ENCODE peak calls at places on chromosome 22, in seven cellular contexts. M, K, Z, F, Q, X and S are unnamed samples.
A peak's percentile ranks its signal among the peaks of the same experiment; 100 is the strongest.

GRCh38 chr22:48277868-48278581 is 1515.6 kb downstream of the TBC1D22A start:
- DNase-seq in K (no peak), M (no peak), F (no peak), Q (no peak), X (no peak), Z (no peak), S (no peak)

GRCh38 chr22:20174785-20175596 is 24.1 kb upstream of the CCDC188 start:
- DNase-seq in Q (no peak), Z (peak; percentile 9), F (peak; percentile 13), K (peak; percentile 15), X (no peak), M (no peak), S (no peak)

GRCh38 chr22:29369460-29369859 is 18.9 kb downstream of the AP1B1 start:
- DNase-seq in Z (peak; percentile 76), Q (peak; percentile 72), X (peak; percentile 92), M (peak; percentile 46), K (peak; percentile 89), F (peak; percentile 87), S (peak; percentile 55)

GRCh38 chr22:42939941-42940653 is 74.9 kb downstream of the PACSIN2 start:
- DNase-seq in Q (no peak), X (peak; percentile 93), M (no peak), Z (peak; percentile 90), K (peak; percentile 78), F (no peak), S (no peak)

GRCh38 chr22:38900677-38901076 is 28.7 kb upstream of the CBX6 start:
- DNase-seq in X (no peak), K (no peak), F (no peak), Q (no peak), Z (no peak), M (no peak), S (no peak)

GRCh38 chr22:38413085-38414008 is 41.7 kb downstream of the KCNJ4 start:
- DNase-seq in Z (no peak), Q (no peak), K (no peak), M (no peak), X (no peak), F (peak; percentile 27), S (no peak)

GRCh38 chr22:20531404-20532181 is 24.2 kb downstream of the MED15 start:
- DNase-seq in M (no peak), K (peak; percentile 90), Z (peak; percentile 90), X (peak; percentile 91), Q (peak; percentile 81), F (peak; percentile 85), S (no peak)

GRCh38 chr22:48351376-48352085 is 1476.1 kb downstream of the BRD1 start:
- DNase-seq in M (no peak), X (no peak), F (no peak), Z (no peak), Q (no peak), K (no peak), S (no peak)

GRCh38 chr22:41799486-41800347 is 762 bp upstream of the CCDC134 start:
- DNase-seq in Q (peak; percentile 43), K (no peak), Z (no peak), X (no peak), M (peak; percentile 12), F (peak; percentile 21), S (peak; percentile 67)

GRCh38 chr22:23651676-23652075 is 19.6 kb upstream of the DRICH1 start:
- DNase-seq in F (no peak), Q (no peak), K (no peak), X (no peak), Z (no peak), M (no peak), S (no peak)

GRCh38 chr22:40270748-40271373 is 75.4 kb upstream of the ADSL start:
- DNase-seq in Q (no peak), F (no peak), K (no peak), X (no peak), M (no peak), Z (no peak), S (no peak)

GRCh38 chr22:45757068-45757467 is 85.4 kb downstream of the ATXN10 start:
- DNase-seq in F (peak; percentile 72), M (peak; percentile 65), Z (peak; percentile 14), Q (peak; percentile 88), K (peak; percentile 97), X (no peak), S (peak; percentile 58)

GRCh38 chr22:30561402-30562154 is 12.9 kb downstream of the GAL3ST1 start:
- DNase-seq in Q (peak; percentile 66), M (no peak), X (no peak), F (no peak), K (peak; percentile 92), Z (no peak), S (no peak)

GRCh38 chr22:39983346-39983745 is 11.4 kb upstream of the FAM83F start:
- DNase-seq in Z (no peak), M (no peak), F (no peak), Q (no peak), X (no peak), K (no peak), S (no peak)

GRCh38 chr22:40463017-40463631 is 92.7 kb downstream of the SGSM3 start:
- DNase-seq in M (no peak), K (no peak), Z (no peak), F (no peak), X (no peak), Q (no peak), S (no peak)

GRCh38 chr22:37432708-37433054 is 5.4 kb upstream of the ELFN2 start:
- DNase-seq in K (no peak), Q (no peak), X (no peak), F (no peak), M (no peak), Z (no peak), S (no peak)

GRCh38 chr22:32308934-32309333 is 48.7 kb upstream of the RFPL3 start:
- DNase-seq in K (no peak), X (no peak), Z (no peak), Q (no peak), F (no peak), M (no peak), S (peak; percentile 20)

GRCh38 chr22:26086359-26086758 is 82.9 kb upstream of the SEZ6L start:
- DNase-seq in Z (no peak), K (peak; percentile 9), F (no peak), X (no peak), M (no peak), Q (no peak), S (no peak)

GRCh38 chr22:39179841-39180335 is 27.4 kb upstream of the CBX7 start:
- DNase-seq in F (no peak), M (no peak), Q (peak; percentile 76), Z (no peak), K (peak; percentile 77), X (no peak), S (no peak)

GRCh38 chr22:28187612-28188011 is 268.6 kb upstream of the PITPNB start:
- DNase-seq in F (no peak), Q (no peak), Z (no peak), X (no peak), K (peak; percentile 34), M (no peak), S (no peak)

GRCh38 chr22:28185130-28185529 is 266.1 kb upstream of the PITPNB start:
- DNase-seq in Q (no peak), M (no peak), F (no peak), X (no peak), Z (no peak), K (no peak), S (no peak)

GRCh38 chr22:28183078-28183870 is 264.2 kb upstream of the PITPNB start:
- DNase-seq in F (no peak), Z (no peak), M (no peak), Q (no peak), K (no peak), X (no peak), S (no peak)

GRCh38 chr22:28188480-28188879 is 269.4 kb upstream of the PITPNB start:
- DNase-seq in K (peak; percentile 22), X (no peak), Q (peak; percentile 43), M (peak; percentile 24), F (no peak), Z (no peak), S (no peak)

DNA sequence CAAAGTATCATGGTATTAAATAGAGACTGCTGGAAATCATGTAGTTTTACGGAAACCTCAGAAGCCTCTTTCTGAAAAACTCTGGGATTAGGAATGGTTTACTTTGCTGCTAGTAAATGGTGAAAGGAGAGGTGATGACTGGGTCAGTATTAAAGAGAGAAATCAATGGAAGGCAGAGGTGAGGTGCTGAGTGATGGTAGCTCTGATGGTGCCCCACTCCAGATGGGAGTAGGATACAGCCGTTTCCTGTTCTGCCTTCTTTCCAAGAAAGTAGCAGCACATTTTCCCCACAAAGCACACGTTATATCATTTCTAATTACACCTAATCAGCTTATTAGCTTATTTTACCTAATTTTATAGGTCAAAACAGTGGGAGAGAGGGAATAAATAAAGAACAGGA is 267.6 kb upstream of the PITPNB start:
- DNase-seq in X (no peak), Z (no peak), K (no peak), M (no peak), Q (no peak), F (no peak), S (no peak)
- H3K23ac ChIP-seq in X (no peak overlapping the region), Z (no peak overlapping the region), K (no peak overlapping the region), M (no peak overlapping the region), Q (no peak overlapping the region), F (no peak overlapping the region), S (no peak overlapping the region)

DNA sequence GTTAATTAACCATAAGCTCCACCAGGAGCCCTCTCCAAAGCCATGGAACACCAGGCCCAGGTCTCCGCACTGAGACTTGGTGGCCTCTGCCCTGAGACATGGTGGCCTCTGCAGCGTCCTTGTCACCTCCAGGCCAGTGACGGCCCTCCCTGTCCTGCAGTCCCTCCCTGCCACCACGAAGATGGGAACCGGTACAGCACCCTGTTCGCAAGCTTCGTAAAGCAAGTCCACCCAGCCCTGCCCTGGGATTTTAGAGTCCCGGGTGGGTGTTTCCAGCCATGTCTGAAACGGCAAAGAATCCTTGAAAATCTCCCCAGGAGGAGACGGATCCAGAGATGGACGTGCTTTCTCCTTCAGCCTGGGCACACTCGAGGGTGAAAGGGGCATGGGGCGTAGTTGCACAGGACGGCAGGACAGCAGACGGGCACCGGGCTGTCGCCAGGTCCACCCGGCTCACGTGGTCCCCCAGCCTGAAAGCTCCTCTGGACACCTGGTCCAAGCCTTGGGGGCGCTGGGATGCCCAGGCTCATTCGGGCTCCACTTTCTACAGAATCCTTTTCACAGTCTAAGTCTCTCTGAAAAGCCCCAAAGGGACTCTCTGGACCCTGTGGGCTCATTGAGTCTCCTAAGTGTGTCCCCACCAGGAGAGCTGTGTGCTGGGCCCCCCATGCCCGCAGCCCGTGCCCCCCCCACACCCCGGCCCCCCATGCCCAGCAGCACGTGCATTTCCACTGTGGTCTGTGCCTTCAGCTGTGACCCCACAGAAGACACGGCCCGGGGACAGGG is 456.2 kb downstream of the BRD1 start:
- DNase-seq in F (no peak), X (no peak), M (no peak), Z (no peak), K (no peak), Q (peak; percentile 20), S (no peak)
- H3K23ac ChIP-seq in F (no peak overlapping the region), X (no peak overlapping the region), M (no peak overlapping the region), Z (no peak overlapping the region), K (no peak overlapping the region), Q (no peak overlapping the region), S (no peak overlapping the region)

GRCh38 chr22:19052941-19053551 is 69.2 kb downstream of the DGCR2 start:
- DNase-seq in Z (no peak), X (no peak), M (no peak), K (no peak), F (no peak), Q (no peak), S (no peak)
- H3K23ac ChIP-seq in Z (no peak overlapping the region), X (no peak overlapping the region), M (no peak overlapping the region), K (no peak overlapping the region), F (no peak overlapping the region), Q (no peak overlapping the region), S (no peak overlapping the region)

DNA sequence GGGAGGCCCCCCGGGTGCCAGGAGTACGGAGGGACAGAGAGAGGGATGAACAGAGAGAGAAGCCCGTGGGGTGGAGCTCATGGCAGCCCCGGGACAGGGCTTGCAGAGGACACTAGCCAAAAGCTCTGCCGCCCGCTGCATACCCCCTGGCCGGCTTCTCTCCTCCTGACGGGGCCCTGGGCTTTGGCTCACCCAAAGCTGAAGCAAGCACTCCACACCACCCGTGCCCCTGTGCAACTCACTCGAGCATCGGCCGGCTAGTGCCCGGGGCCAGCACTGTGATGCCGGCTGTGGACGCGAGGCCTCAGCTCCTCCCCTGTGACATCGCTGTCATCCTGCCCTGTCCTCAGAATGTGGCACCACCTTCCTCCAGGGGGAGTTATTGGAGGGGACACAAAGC is 429.6 kb downstream of the BRD1 start:
- DNase-seq in Z (no peak), X (no peak), M (no peak), F (no peak), Q (peak; percentile 28), K (peak; percentile 25), S (no peak)
- H3K23ac ChIP-seq in Z (no peak overlapping the region), X (no peak overlapping the region), M (no peak overlapping the region), F (no peak overlapping the region), Q (no peak overlapping the region), K (no peak overlapping the region), S (no peak overlapping the region)